ENCODE peak calls at places on chromosomes 4 and X, in eight cellular contexts. One of them, this sample, is unnamed.
A peak's percentile ranks its signal among the peaks of the same experiment; 100 is the strongest.

GRCh38 chrX:12113321-12113720 is 25.0 kb upstream of the FRMPD4 start:
- DNase-seq in naive thymus-derived CD8-positive, alpha-beta T cell: no peak
- DNase-seq in spleen: no peak
- DNase-seq in immature natural killer cell: no peak
- DNase-seq in tibial nerve: no peak
- DNase-seq in brain pericyte: no peak
- DNase-seq in fibroblast of lung: no peak
- DNase-seq in midbrain: no peak
- DNase-seq in this sample: no peak

GRCh38 chr4:115260195-115260594 is 146.8 kb upstream of the NDST4 start:
- DNase-seq in midbrain: no peak
- DNase-seq in naive thymus-derived CD8-positive, alpha-beta T cell: no peak
- DNase-seq in spleen: no peak
- DNase-seq in fibroblast of lung: no peak
- DNase-seq in tibial nerve: no peak
- DNase-seq in immature natural killer cell: no peak
- DNase-seq in brain pericyte: no peak
- DNase-seq in this sample: no peak

GRCh38 chr4:185847352-185848078 is 35.5 kb upstream of the SORBS2 start:
- DNase-seq in spleen: no peak
- DNase-seq in fibroblast of lung: peak; percentile 70
- DNase-seq in tibial nerve: no peak
- DNase-seq in immature natural killer cell: no peak
- DNase-seq in midbrain: no peak
- DNase-seq in brain pericyte: no peak
- DNase-seq in naive thymus-derived CD8-positive, alpha-beta T cell: no peak
- DNase-seq in this sample: no peak

GRCh38 chr4:53956454-53956853 is 108.0 kb downstream of the CHIC2 start:
- DNase-seq in fibroblast of lung: no peak
- DNase-seq in immature natural killer cell: no peak
- DNase-seq in midbrain: no peak
- DNase-seq in brain pericyte: no peak
- DNase-seq in tibial nerve: no peak
- DNase-seq in spleen: no peak
- DNase-seq in naive thymus-derived CD8-positive, alpha-beta T cell: no peak
- DNase-seq in this sample: no peak

GRCh38 chrX:71859637-71860036 is 51.0 kb upstream of the NHSL2 start:
- DNase-seq in naive thymus-derived CD8-positive, alpha-beta T cell: peak; percentile 16
- DNase-seq in midbrain: peak; percentile 20
- DNase-seq in fibroblast of lung: peak; percentile 41
- DNase-seq in immature natural killer cell: peak; percentile 25
- DNase-seq in brain pericyte: no peak
- DNase-seq in tibial nerve: no peak
- DNase-seq in spleen: no peak
- DNase-seq in this sample: no peak

GRCh38 chr4:8817813-8818062 is 53.9 kb downstream of the HMX1 start:
- DNase-seq in midbrain: no peak
- DNase-seq in tibial nerve: no peak
- DNase-seq in fibroblast of lung: no peak
- DNase-seq in spleen: peak; percentile 58
- DNase-seq in immature natural killer cell: no peak
- DNase-seq in naive thymus-derived CD8-positive, alpha-beta T cell: no peak
- DNase-seq in brain pericyte: no peak
- DNase-seq in this sample: no peak

GRCh38 chr4:84366111-84366510 is 133.0 kb downstream of the NKX6-1 start:
- DNase-seq in midbrain: no peak
- DNase-seq in brain pericyte: no peak
- DNase-seq in fibroblast of lung: no peak
- DNase-seq in naive thymus-derived CD8-positive, alpha-beta T cell: no peak
- DNase-seq in immature natural killer cell: no peak
- DNase-seq in spleen: no peak
- DNase-seq in tibial nerve: no peak
- DNase-seq in this sample: no peak

GRCh38 chr4:94339779-94340178 is 2.9 kb downstream of the HPGDS start:
- DNase-seq in naive thymus-derived CD8-positive, alpha-beta T cell: no peak
- DNase-seq in spleen: no peak
- DNase-seq in midbrain: no peak
- DNase-seq in tibial nerve: no peak
- DNase-seq in fibroblast of lung: no peak
- DNase-seq in brain pericyte: no peak
- DNase-seq in immature natural killer cell: no peak
- DNase-seq in this sample: no peak

GRCh38 chrX:7706032-7706431 is 136.9 kb upstream of the VCX start:
- DNase-seq in fibroblast of lung: peak; percentile 0
- DNase-seq in midbrain: no peak
- DNase-seq in immature natural killer cell: no peak
- DNase-seq in brain pericyte: no peak
- DNase-seq in spleen: no peak
- DNase-seq in tibial nerve: no peak
- DNase-seq in naive thymus-derived CD8-positive, alpha-beta T cell: no peak
- DNase-seq in this sample: no peak

GRCh38 chr4:1171306-1172227 is 816 bp downstream of the SPON2 start:
- DNase-seq in midbrain: no peak
- DNase-seq in naive thymus-derived CD8-positive, alpha-beta T cell: peak; percentile 45
- DNase-seq in tibial nerve: no peak
- DNase-seq in spleen: peak; percentile 88
- DNase-seq in immature natural killer cell: peak; percentile 87
- DNase-seq in brain pericyte: no peak
- DNase-seq in fibroblast of lung: no peak
- DNase-seq in this sample: no peak

GRCh38 chrX:981791-982626 is 230.4 kb downstream of the CRLF2 start:
- DNase-seq in brain pericyte: no peak
- DNase-seq in spleen: no peak
- DNase-seq in immature natural killer cell: no peak
- DNase-seq in midbrain: no peak
- DNase-seq in tibial nerve: no peak
- DNase-seq in fibroblast of lung: no peak
- DNase-seq in naive thymus-derived CD8-positive, alpha-beta T cell: no peak
- DNase-seq in this sample: no peak

GRCh38 chr4:2320152-2320551 is 58.2 kb upstream of the MXD4 start:
- DNase-seq in spleen: peak; percentile 78
- DNase-seq in midbrain: no peak
- DNase-seq in immature natural killer cell: peak; percentile 79
- DNase-seq in fibroblast of lung: no peak
- DNase-seq in brain pericyte: no peak
- DNase-seq in tibial nerve: no peak
- DNase-seq in naive thymus-derived CD8-positive, alpha-beta T cell: no peak
- DNase-seq in this sample: no peak

This sample was measured in prostate gland.